ENCODE peak calls at places on chromosomes 16 and 17, in five cellular contexts. One of them, this sample, is unnamed.

GRCh38 chr17:44205962-44206824 is 6.5 kb upstream of the ATXN7L3 start:
- DNase-seq in NCI-H146: no peak
- DNase-seq in H7: peak
- DNase-seq in activated B cell treated with CpG ODN at 0.5 μM for 24 hours: no peak
- DNase-seq in Peyer's patch: no peak
- DNase-seq in this sample: no peak

GRCh38 chr17:61335845-61336655 is 63.6 kb upstream of the TBX2 start:
- DNase-seq in NCI-H146: peak
- DNase-seq in H7: no peak
- DNase-seq in activated B cell treated with CpG ODN at 0.5 μM for 24 hours: no peak
- DNase-seq in Peyer's patch: no peak
- DNase-seq in this sample: no peak

GRCh38 chr17:50630524-50631194 is 4.0 kb upstream of the ABCC3 start:
- DNase-seq in NCI-H146: peak
- DNase-seq in H7: peak
- DNase-seq in activated B cell treated with CpG ODN at 0.5 μM for 24 hours: peak
- DNase-seq in Peyer's patch: peak
- DNase-seq in this sample: peak

GRCh38 chr17:59131131-59131530 is 23.9 kb downstream of the SKA2 start:
- DNase-seq in NCI-H146: no peak
- DNase-seq in H7: no peak
- DNase-seq in activated B cell treated with CpG ODN at 0.5 μM for 24 hours: no peak
- DNase-seq in Peyer's patch: no peak
- DNase-seq in this sample: no peak

GRCh38 chr16:53789159-53789558 is 85.2 kb downstream of the FTO start:
- DNase-seq in NCI-H146: no peak
- DNase-seq in H7: no peak
- DNase-seq in activated B cell treated with CpG ODN at 0.5 μM for 24 hours: no peak
- DNase-seq in Peyer's patch: no peak
- DNase-seq in this sample: no peak

GRCh38 chr17:58757162-58757613 is 1.5 kb downstream of the PPM1E start:
- DNase-seq in NCI-H146: peak
- DNase-seq in H7: no peak
- DNase-seq in activated B cell treated with CpG ODN at 0.5 μM for 24 hours: no peak
- DNase-seq in Peyer's patch: no peak
- DNase-seq in this sample: no peak

GRCh38 chr16:4780235-4780634 is 7.9 kb downstream of the SEPTIN12 start:
- DNase-seq in NCI-H146: no peak
- DNase-seq in H7: no peak
- DNase-seq in activated B cell treated with CpG ODN at 0.5 μM for 24 hours: no peak
- DNase-seq in Peyer's patch: no peak
- DNase-seq in this sample: no peak

GRCh38 chr16:29810699-29811169 is 1.3 kb upstream of the PRRT2 start:
- DNase-seq in NCI-H146: no peak
- DNase-seq in H7: peak
- DNase-seq in activated B cell treated with CpG ODN at 0.5 μM for 24 hours: no peak
- DNase-seq in Peyer's patch: no peak
- DNase-seq in this sample: no peak